ENCODE peak calls at places on chromosomes 1 and 21, in seven cellular contexts. L is GM23338; Q is A549; U is stomach; T is activated naive CD8-positive, alpha-beta T cell treated with anti-CD3 and anti-CD28 coated beads, Interleukin-2, amount 50 U/mL, for 24 hours; V is AG09309; H is germinal center. E is an unnamed sample.

GRCh38 chr1:40794915-40795715 is 11.5 kb downstream of the KCNQ4 start:
- DNase-seq in U (no peak), Q (no peak), H (no peak), T (peak), L (no peak), V (no peak), E (no peak)

GRCh38 chr1:23044035-23044434 is 24.8 kb downstream of the KDM1A start:
- DNase-seq in Q (no peak), H (no peak), T (no peak), U (no peak), L (no peak), V (no peak), E (no peak)

GRCh38 chr1:96253281-96254035 is 468.1 kb upstream of the PTBP2 start:
- DNase-seq in T (no peak), H (no peak), L (no peak), U (no peak), V (peak), Q (no peak), E (no peak)

GRCh38 chr1:174883361-174883760 is 116.4 kb upstream of the CACYBP start:
- DNase-seq in L (peak), V (peak), H (no peak), T (no peak), U (no peak), Q (no peak), E (no peak)

GRCh38 chr1:101438359-101438758 is 201.5 kb downstream of the S1PR1 start:
- DNase-seq in Q (no peak), H (peak), U (no peak), V (no peak), T (no peak), L (peak), E (no peak)

GRCh38 chr21:39156024-39156423 is 27.2 kb downstream of the PSMG1 start:
- DNase-seq in V (no peak), Q (no peak), U (no peak), L (no peak), H (no peak), T (no peak), E (no peak)

GRCh38 chr1:57422271-57423134 is 1.4 kb downstream of the DAB1 start:
- DNase-seq in U (no peak), H (no peak), L (peak), V (no peak), T (no peak), Q (no peak), E (no peak)

GRCh38 chr1:239892602-239893001 is 199.1 kb upstream of the FMN2 start:
- DNase-seq in T (no peak), U (no peak), H (no peak), V (no peak), L (no peak), Q (no peak), E (no peak)

GRCh38 chr1:23867542-23867952 is 543 bp downstream of the FUCA1 start:
- DNase-seq in U (no peak), L (peak), H (no peak), T (no peak), V (no peak), Q (no peak), E (no peak)

GRCh38 chr1:245298781-245299180 is 144.0 kb downstream of the KIF26B start:
- DNase-seq in L (no peak), H (no peak), Q (no peak), V (peak), U (peak), T (no peak), E (no peak)

GRCh38 chr21:15943009-15943666 is 213.4 kb downstream of the USP25 start:
- DNase-seq in L (no peak), H (no peak), T (no peak), Q (peak), U (no peak), V (no peak), E (no peak)

GRCh38 chr1:168045311-168045710 is 91.4 kb downstream of the GPR161 start:
- DNase-seq in T (no peak), L (no peak), H (no peak), U (no peak), V (no peak), Q (no peak), E (no peak)

GRCh38 chr21:35932232-35932911 is 128.0 kb downstream of the SETD4 start:
- DNase-seq in H (peak), T (peak), Q (no peak), L (no peak), V (peak), U (no peak), E (peak)

GRCh38 chr21:44946254-44947041 is 6.6 kb downstream of the SLX9 start:
- DNase-seq in V (no peak), L (no peak), H (no peak), T (no peak), Q (no peak), U (no peak), E (no peak)

GRCh38 chr1:246329900-246330299 is 177.2 kb downstream of the SMYD3 start:
- DNase-seq in Q (no peak), U (no peak), H (peak), L (no peak), T (peak), V (no peak), E (no peak)

GRCh38 chr1:211734359-211734758 is 58.9 kb upstream of the NEK2 start:
- DNase-seq in T (no peak), U (no peak), H (no peak), V (no peak), L (no peak), Q (no peak), E (no peak)

GRCh38 chr1:2208309-2209239 is 14.0 kb upstream of the FAAP20 start:
- DNase-seq in L (no peak), U (peak), V (no peak), Q (peak), H (no peak), T (no peak), E (peak)

GRCh38 chr1:43522776-43523480 is 7.8 kb upstream of the PTPRF start:
- DNase-seq in Q (peak), V (peak), U (peak), L (no peak), T (no peak), H (no peak), E (peak)

GRCh38 chr1:111538343-111539035 is 35.1 kb upstream of the ADORA3 start:
- DNase-seq in Q (no peak), L (no peak), V (no peak), H (no peak), U (no peak), T (peak), E (peak)

GRCh38 chr1:37922767-37923550 is 23.9 kb downstream of the INPP5B start:
- DNase-seq in V (no peak), Q (no peak), H (peak), T (peak), U (no peak), L (no peak), E (no peak)

GRCh38 chr21:36966846-36967657 is 583 bp upstream of the HLCS start:
- DNase-seq in T (no peak), V (no peak), L (no peak), Q (no peak), U (no peak), H (no peak), E (no peak)

GRCh38 chr1:33683913-33684312 is 180.0 kb upstream of the HMGB4 start:
- DNase-seq in L (no peak), Q (no peak), T (no peak), U (no peak), V (peak), H (no peak), E (no peak)

GRCh38 chr1:46687095-46687659 is 15.5 kb downstream of the TEX38 start:
- DNase-seq in U (peak), V (peak), T (no peak), H (no peak), L (no peak), Q (no peak), E (peak)

GRCh38 chr1:34650800-34651199 is 104.0 kb upstream of the GJB5 start:
- DNase-seq in U (no peak), Q (no peak), H (no peak), L (no peak), T (no peak), V (no peak), E (no peak)

GRCh38 chr1:8567146-8567545 is 249.2 kb downstream of the SLC45A1 start:
- DNase-seq in T (no peak), H (no peak), V (no peak), L (no peak), Q (no peak), U (no peak), E (no peak)

GRCh38 chr1:8096105-8097011 is 70.2 kb upstream of the ERRFI1 start:
- DNase-seq in T (no peak), H (no peak), U (no peak), V (peak), Q (no peak), L (no peak), E (no peak)